ENCODE peak calls at places on chromosomes 13 and 19, in seven cellular contexts. L, Q, U, V, R, O and X are unnamed samples. For H3K4me1, the result is how much of the 10 kb centered on the place peaks cover.

GRCh38 chr19:39696418-39696817 is 7.9 kb upstream of the LGALS14 start:
- DNase-seq in L (no peak), Q (no peak), U (no peak), V (no peak), R (no peak), O (no peak), X (no peak)

GRCh38 chr19:5881543-5882299 is 11.4 kb upstream of the FUT5 start:
- DNase-seq in L (no peak), Q (no peak), U (no peak), V (no peak), R (no peak), O (no peak), X (no peak)

GRCh38 chr19:36114763-36115452 is at the start of gene POLR2I:
- DNase-seq in L (peak), Q (peak), U (peak), V (peak), R (peak), O (peak), X (peak)

GRCh38 chr19:29837448-29837961 is 25.7 kb downstream of the CCNE1 start:
- DNase-seq in L (no peak), Q (no peak), U (no peak), V (no peak), R (no peak), O (no peak), X (no peak)

GRCh38 chr19:42122691-42123607 is 9.3 kb downstream of the POU2F2 start:
- DNase-seq in L (no peak), Q (no peak), U (no peak), V (no peak), R (no peak), O (peak), X (no peak)

GRCh38 chr13:25200783-25201182 is 28.7 kb upstream of the AMER2 start:
- DNase-seq in L (no peak), Q (no peak), U (no peak), V (no peak), R (no peak), O (no peak), X (no peak)

GRCh38 chr13:66574606-66575005 is 655.5 kb downstream of the PCDH9 start:
- DNase-seq in L (no peak), Q (no peak), U (no peak), V (no peak), R (no peak), O (no peak), X (no peak)

GRCh38 chr19:4541114-4541805 is 1.4 kb upstream of the LRG1 start:
- DNase-seq in L (no peak), Q (no peak), U (no peak), V (no peak), R (no peak), O (no peak), X (no peak)

GRCh38 chr13:100333141-100333540 is 244.2 kb downstream of the PCCA start:
- DNase-seq in L (no peak), Q (no peak), U (no peak), V (no peak), R (no peak), O (no peak), X (no peak)

GRCh38 chr13:88066847-88067246 is 395.7 kb downstream of the SLITRK5 start:
- DNase-seq in L (no peak), Q (no peak), U (no peak), V (no peak), R (no peak), O (no peak), X (no peak)

GRCh38 chr19:7124782-7125181 is 55.3 kb downstream of the ZNF557 start:
- DNase-seq in L (no peak), Q (no peak), U (no peak), V (no peak), R (no peak), O (no peak), X (no peak)

GRCh38 chr13:92626274-92626673 is 600.3 kb upstream of the GPC6 start:
- DNase-seq in L (no peak), Q (no peak), U (no peak), V (no peak), R (no peak), O (no peak), X (no peak)

GRCh38 chr13:83531022-83531421 is 351.3 kb downstream of the SLITRK1 start:
- DNase-seq in L (no peak), Q (no peak), U (peak), V (no peak), R (no peak), O (no peak), X (no peak)

GRCh38 chr13:99548448-99548847 is 47.2 kb downstream of the TM9SF2 start:
- DNase-seq in L (no peak), Q (no peak), U (no peak), V (no peak), R (no peak), O (no peak), X (no peak)

GRCh38 chr13:74278901-74279300 is 144.7 kb upstream of the KLF12 start:
- DNase-seq in L (no peak), Q (no peak), U (no peak), V (no peak), R (no peak), O (no peak), X (no peak)

GRCh38 chr19:51726049-51726448 is 2.3 kb upstream of the HAS1 start:
- DNase-seq in L (peak), Q (no peak), U (no peak), V (no peak), R (no peak), O (no peak), X (no peak)

GRCh38 chr13:48630291-48630690 is 23.4 kb upstream of the CYSLTR2 start:
- DNase-seq in L (no peak), Q (no peak), U (no peak), V (no peak), R (no peak), O (no peak), X (no peak)

GRCh38 chr13:112229992-112230872 is 145.9 kb upstream of the SPACA7 start:
- DNase-seq in L (no peak), Q (no peak), U (no peak), V (no peak), R (peak), O (no peak), X (no peak)

GRCh38 chr19:40740747-40741146 is 9.5 kb downstream of the ACTMAP start:
- DNase-seq in L (peak), Q (no peak), U (no peak), V (peak), R (no peak), O (no peak), X (no peak)

GRCh38 chr13:49367640-49368431 is 76.0 kb downstream of the CAB39L start:
- DNase-seq in L (no peak), Q (no peak), U (peak), V (no peak), R (no peak), O (no peak), X (no peak)

GRCh38 chr13:101514695-101515275 is 62.3 kb downstream of the ITGBL1 start:
- DNase-seq in L (no peak), Q (peak), U (peak), V (no peak), R (peak), O (peak), X (no peak)

GRCh38 chr13:99307648-99308339 is 595 bp upstream of the GPR183 start:
- DNase-seq in L (no peak), Q (peak), U (no peak), V (no peak), R (no peak), O (no peak), X (no peak)

GRCh38 chr19:14165986-14166385 is 29.6 kb upstream of the ASF1B start:
- DNase-seq in L (no peak), Q (no peak), U (no peak), V (no peak), R (no peak), O (no peak), X (peak)

GRCh38 chr13:47826481-47826880 is 174.6 kb downstream of the SUCLA2 start:
- DNase-seq in L (no peak), Q (peak), U (no peak), V (no peak), R (no peak), O (no peak), X (no peak)

GRCh38 chr19:49746206-49746958 is 16.7 kb downstream of the TSKS start:
- DNase-seq in L (peak), Q (no peak), U (peak), V (no peak), R (peak), O (peak), X (peak)

GRCh38 chr13:52353116-52353718 is 52.8 kb downstream of the THSD1 start:
- DNase-seq in L (no peak), Q (no peak), U (no peak), V (no peak), R (no peak), O (no peak), X (no peak)

GRCh38 chr13:113145911-113146598 is 12.4 kb upstream of the PROZ start:
- DNase-seq in L (no peak), Q (no peak), U (no peak), V (no peak), R (no peak), O (no peak), X (no peak)

GRCh38 chr13:77859450-77859849 is 59.2 kb downstream of the EDNRB start:
- DNase-seq in L (peak), Q (peak), U (no peak), V (no peak), R (no peak), O (no peak), X (no peak)

GRCh38 chr13:23087884-23088283 is 92.9 kb upstream of the SGCG start:
- DNase-seq in L (no peak), Q (no peak), U (peak), V (no peak), R (no peak), O (no peak), X (no peak)

GRCh38 chr13:97264663-97265062 is 42.5 kb downstream of the MBNL2 start:
- DNase-seq in L (no peak), Q (no peak), U (no peak), V (no peak), R (no peak), O (no peak), X (no peak)

GRCh38 chr13:97262058-97262457 is 39.9 kb downstream of the MBNL2 start:
- DNase-seq in L (no peak), Q (no peak), U (no peak), V (no peak), R (no peak), O (peak), X (no peak)

GRCh38 chr13:97259787-97260641 is 37.9 kb downstream of the MBNL2 start:
- DNase-seq in L (no peak), Q (peak), U (no peak), V (no peak), R (no peak), O (no peak), X (no peak)

GRCh38 chr13:97261254-97262015 is 39.3 kb downstream of the MBNL2 start:
- DNase-seq in L (no peak), Q (no peak), U (no peak), V (no peak), R (peak), O (peak), X (no peak)

DNA sequence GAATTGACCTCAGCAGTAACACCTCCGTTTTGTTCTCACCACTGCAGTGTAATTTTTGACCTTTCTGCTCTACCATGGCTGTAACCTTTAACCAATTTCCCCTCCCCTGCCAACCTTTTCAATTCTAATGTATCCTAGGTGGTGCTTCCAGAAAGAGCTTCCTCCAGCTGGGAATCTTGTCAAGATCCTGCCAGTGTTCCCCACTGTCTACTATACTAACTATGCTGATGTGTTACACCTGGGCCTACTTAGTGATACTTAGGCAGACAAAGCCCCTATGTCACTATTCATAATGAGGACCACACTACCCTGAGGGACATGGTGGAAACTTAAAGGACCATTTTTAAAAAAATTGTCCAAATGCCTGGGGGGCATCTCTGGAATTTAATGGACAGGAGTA is 41.0 kb downstream of the MBNL2 start:
- DNase-seq in L (no peak), Q (no peak), U (no peak), V (no peak), R (no peak), O (no peak), X (no peak)
- H3K4me1 ChIP-seq in L (half or more), Q (under half), U (under half), V (half or more), R (under half), O (under half), X (under half)

GRCh38 chr19:10726268-10726667 is 8.4 kb downstream of the DNM2 start:
- DNase-seq in L (no peak), Q (no peak), U (no peak), V (no peak), R (no peak), O (no peak), X (no peak)
- H3K4me1 ChIP-seq in L (half or more), Q (under half), U (under half), V (under half), R (under half), O (under half), X (under half)

GRCh38 chr13:45966715-45967114 is 85.8 kb downstream of the ZC3H13 start:
- DNase-seq in L (no peak), Q (no peak), U (no peak), V (no peak), R (no peak), O (no peak), X (no peak)

DNA sequence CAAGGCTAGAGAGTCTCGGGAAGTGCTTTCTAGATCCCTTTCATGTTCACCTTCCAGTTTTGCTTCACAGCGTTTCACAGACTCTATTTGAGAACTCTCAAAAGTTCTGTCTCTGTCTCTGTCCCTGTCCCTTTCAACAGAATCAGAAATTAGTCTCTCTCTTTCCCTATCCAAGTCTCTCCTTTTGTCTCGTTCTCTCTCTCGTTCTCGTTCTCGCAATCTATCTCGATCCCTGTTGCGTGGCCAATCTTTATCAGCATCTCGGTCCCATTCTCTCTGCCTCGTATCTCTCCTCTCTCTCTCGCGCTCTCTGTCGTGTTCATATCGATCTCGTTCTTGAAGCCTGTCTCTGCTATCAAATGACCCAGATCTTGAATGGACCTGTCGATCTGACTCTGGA is 85.0 kb downstream of the ZC3H13 start:
- DNase-seq in L (no peak), Q (no peak), U (no peak), V (no peak), R (no peak), O (no peak), X (no peak)
- H3K4me1 ChIP-seq in L (under half), Q (under half), U (under half), V (under half), R (under half), O (under half), X (under half)

GRCh38 chr13:79402074-79402635 is 3.9 kb downstream of the RBM26 start:
- DNase-seq in L (no peak), Q (peak), U (no peak), V (no peak), R (no peak), O (no peak), X (no peak)
- H3K4me1 ChIP-seq in L (half or more), Q (under half), U (half or more), V (half or more), R (under half), O (under half), X (half or more)

GRCh38 chr19:10406191-10406590 is 2.8 kb upstream of the CDC37 start:
- DNase-seq in L (no peak), Q (no peak), U (no peak), V (no peak), R (no peak), O (no peak), X (no peak)

GRCh38 chr19:10412257-10412977 is 7.9 kb upstream of the PDE4A start:
- DNase-seq in L (no peak), Q (peak), U (no peak), V (no peak), R (no peak), O (no peak), X (peak)

GRCh38 chr19:10407102-10407501 is 3.8 kb upstream of the CDC37 start:
- DNase-seq in L (no peak), Q (no peak), U (no peak), V (no peak), R (no peak), O (no peak), X (no peak)

GRCh38 chr19:10404888-10405808 is 1.8 kb upstream of the CDC37 start:
- DNase-seq in L (no peak), Q (no peak), U (peak), V (no peak), R (no peak), O (no peak), X (no peak)

GRCh38 chr19:10408511-10409291 is 5.4 kb upstream of the CDC37 start:
- DNase-seq in L (no peak), Q (no peak), U (no peak), V (no peak), R (no peak), O (no peak), X (no peak)
- H3K4me1 ChIP-seq in L (under half), Q (under half), U (under half), V (under half), R (under half), O (under half), X (half or more)